ENCODE peak calls at places on chromosome 4, in nine cellular contexts. T is NCI-H446 treated with DMSO at 0.1 percent for 48 hours, D is stromal cell of bone marrow, F is ACHN, R is COR-L47, L is NCI-H1694 treated with DMSO at 0.1 percent for 48 hours, W is T-helper 9 cell, I is EH, U is germinal center. S is an unnamed sample.
A peak's percentile ranks its signal among the peaks of the same experiment; 100 is the strongest.

GRCh38 chr4:24260922-24261581 is 323.3 kb downstream of the DHX15 start:
- DNase-seq in T (no peak), D (peak; percentile 31), F (no peak), R (no peak), L (no peak), W (no peak), I (no peak), U (no peak), S (no peak)

GRCh38 chr4:3070709-3071500 is 3.4 kb downstream of the HTT-AS start:
- DNase-seq in T (no peak), D (no peak), F (no peak), R (no peak), L (no peak), W (no peak), I (peak; percentile 71), U (no peak), S (no peak)

GRCh38 chr4:83010111-83010521 is 507 bp downstream of the LIN54 start:
- DNase-seq in T (no peak), D (no peak), F (peak; percentile 48), R (no peak), L (peak; percentile 15), W (no peak), I (peak; percentile 50), U (peak; percentile 20), S (no peak)

GRCh38 chr4:183444953-183445543 is 612 bp downstream of the CDKN2AIP start:
- DNase-seq in T (no peak), D (no peak), F (peak; percentile 26), R (no peak), L (peak; percentile 17), W (no peak), I (peak; percentile 36), U (peak; percentile 74), S (peak; percentile 27)

GRCh38 chr4:54879576-54879975 is 221.8 kb downstream of the KIT start:
- DNase-seq in T (no peak), D (peak; percentile 44), F (no peak), R (no peak), L (no peak), W (no peak), I (peak; percentile 88), U (no peak), S (no peak)

GRCh38 chr4:9898596-9899345 is 117.3 kb downstream of the DRD5 start:
- DNase-seq in T (no peak), D (peak; percentile 12), F (peak; percentile 16), R (no peak), L (peak; percentile 14), W (no peak), I (peak; percentile 36), U (no peak), S (no peak)

GRCh38 chr4:24470681-24471622 is 113.4 kb downstream of the DHX15 start:
- DNase-seq in T (no peak), D (no peak), F (peak; percentile 20), R (peak; percentile 31), L (peak; percentile 7), W (no peak), I (peak; percentile 37), U (peak; percentile 45), S (no peak)

GRCh38 chr4:47939456-47939855 is 25.1 kb upstream of the NFXL1 start:
- DNase-seq in T (no peak), D (no peak), F (no peak), R (no peak), L (no peak), W (no peak), I (no peak), U (no peak), S (no peak)

GRCh38 chr4:23327120-23327519 is 562.7 kb downstream of the PPARGC1A start:
- DNase-seq in T (no peak), D (no peak), F (no peak), R (no peak), L (no peak), W (no peak), I (no peak), U (no peak), S (no peak)

GRCh38 chr4:153341575-153342090 is 2.9 kb upstream of the MND1 start:
- DNase-seq in T (no peak), D (no peak), F (peak; percentile 19), R (no peak), L (no peak), W (no peak), I (peak; percentile 69), U (peak; percentile 18), S (no peak)

GRCh38 chr4:52037730-52038108 is 380 bp downstream of the SGCB start:
- DNase-seq in T (no peak), D (no peak), F (peak; percentile 17), R (peak; percentile 27), L (peak; percentile 15), W (no peak), I (peak; percentile 51), U (peak; percentile 34), S (peak; percentile 8)

GRCh38 chr4:74117024-74117534 is 18.1 kb upstream of the CXCL2 start:
- DNase-seq in T (no peak), D (peak; percentile 98), F (peak; percentile 70), R (no peak), L (no peak), W (no peak), I (peak; percentile 96), U (no peak), S (no peak)

GRCh38 chr4:31034550-31034949 is 314.4 kb downstream of the PCDH7 start:
- DNase-seq in T (no peak), D (no peak), F (no peak), R (no peak), L (no peak), W (no peak), I (no peak), U (no peak), S (no peak)

S was measured in NCI-H2081.